ENCODE peak calls at places on chromosomes 1 and 21, in eight cellular contexts. V is HuH-7; Q is C1 segment of cervical spinal cord; C is activated effector memory CD4-positive, alpha-beta T cell treated with Interleukin-2 at 50 U/mL for 16 hours; O is NCI-H446 treated with DMSO at 0.1 percent for 48 hours; G is activated CD4-positive, alpha-beta T cell treated with anti-CD3 and anti-CD28 coated beads for 24 hours; A is MM.1S; Y is psoas muscle. W is an unnamed sample.

GRCh38 chr1:9297831-9298230 is 5.1 kb downstream of the SPSB1 start:
- DNase-seq in V (no peak), Q (no peak), C (no peak), O (no peak), G (no peak), A (no peak), Y (no peak), W (no peak)

GRCh38 chr1:169288011-169288414 is 79.6 kb downstream of the NME7 start:
- DNase-seq in V (no peak), Q (no peak), C (no peak), O (no peak), G (no peak), A (no peak), Y (no peak), W (no peak)

GRCh38 chr1:51690285-51690961 is 73.5 kb downstream of the OSBPL9 start:
- DNase-seq in V (peak; percentile 23), Q (no peak), C (no peak), O (no peak), G (no peak), A (no peak), Y (no peak), W (no peak)

GRCh38 chr1:33930346-33931114 is 66.7 kb downstream of the HMGB4 start:
- DNase-seq in V (no peak), Q (peak; percentile 24), C (no peak), O (no peak), G (no peak), A (no peak), Y (no peak), W (no peak)

GRCh38 chr1:240946926-240947325 is 335.0 kb upstream of the GREM2 start:
- DNase-seq in V (peak; percentile 36), Q (no peak), C (no peak), O (peak; percentile 6), G (no peak), A (peak; percentile 58), Y (no peak), W (peak; percentile 56)

GRCh38 chr1:41805771-41806471 is 112.8 kb downstream of the HIVEP3 start:
- DNase-seq in V (no peak), Q (no peak), C (no peak), O (no peak), G (no peak), A (no peak), Y (no peak), W (no peak)

GRCh38 chr21:45555557-45556301 is 13.5 kb upstream of the SLC19A1 start:
- DNase-seq in V (peak; percentile 98), Q (peak; percentile 87), C (peak; percentile 24), O (no peak), G (peak; percentile 47), A (peak; percentile 96), Y (peak; percentile 87), W (peak; percentile 88)

GRCh38 chr1:101924700-101925099 is 72.0 kb downstream of the OLFM3 start:
- DNase-seq in V (no peak), Q (no peak), C (no peak), O (no peak), G (no peak), A (no peak), Y (no peak), W (no peak)

GRCh38 chr1:155976913-155977606 is 1.3 kb downstream of the ARHGEF2 start:
- DNase-seq in V (no peak), Q (peak; percentile 40), C (no peak), O (no peak), G (no peak), A (peak; percentile 55), Y (no peak), W (no peak)

GRCh38 chr1:230542054-230542453 is 100.2 kb upstream of the COG2 start:
- DNase-seq in V (no peak), Q (no peak), C (no peak), O (no peak), G (no peak), A (no peak), Y (no peak), W (no peak)

GRCh38 chr1:187878883-187879282 is 1050.1 kb downstream of the PLA2G4A start:
- DNase-seq in V (no peak), Q (no peak), C (no peak), O (no peak), G (no peak), A (no peak), Y (no peak), W (no peak)